ENCODE peak calls at places on chromosomes 3 and 15, in seven cellular contexts. C, A, S, G, Y, L and U are unnamed samples.

GRCh38 chr3:189269356-189269755 is 97.6 kb downstream of the TPRG1 start:
- DNase-seq in C (no peak), A (no peak), S (no peak), G (no peak), Y (no peak), L (no peak), U (no peak)

GRCh38 chr3:27568393-27568792 is 84.2 kb upstream of the SLC4A7 start:
- DNase-seq in C (no peak), A (no peak), S (peak; percentile 4), G (peak; percentile 26), Y (peak; percentile 53), L (peak; percentile 19), U (no peak)

GRCh38 chr3:12771236-12771635 is 12.2 kb upstream of the TMEM40 start:
- DNase-seq in C (no peak), A (no peak), S (no peak), G (no peak), Y (no peak), L (no peak), U (no peak)

GRCh38 chr3:49199900-49200281 is 28.5 kb downstream of the KLHDC8B start:
- DNase-seq in C (no peak), A (no peak), S (no peak), G (no peak), Y (peak; percentile 20), L (peak; percentile 39), U (no peak)

GRCh38 chr3:30516238-30516637 is 90.2 kb upstream of the TGFBR2 start:
- DNase-seq in C (no peak), A (no peak), S (no peak), G (no peak), Y (no peak), L (no peak), U (no peak)

GRCh38 chr3:186365202-186365974 is 3.4 kb upstream of the DGKG start:
- DNase-seq in C (no peak), A (no peak), S (no peak), G (no peak), Y (no peak), L (no peak), U (no peak)

GRCh38 chr15:92112711-92113110 is 259.2 kb downstream of the SLCO3A1 start:
- DNase-seq in C (no peak), A (no peak), S (no peak), G (no peak), Y (no peak), L (no peak), U (no peak)

GRCh38 chr3:189903562-189904250 is 217.0 kb downstream of the P3H2 start:
- DNase-seq in C (no peak), A (no peak), S (no peak), G (no peak), Y (no peak), L (no peak), U (no peak)